ENCODE peak calls at places on chromosomes 13 and 19, in seven cellular contexts. Z is heart left ventricle, D is upper lobe of left lung, K is AG04449, B is bronchial epithelial cell, E is Caco-2, X is left lung. S is an unnamed sample.

GRCh38 chr19:32873560-32873959 is 4.0 kb upstream of the SLC7A9 start:
- DNase-seq in E (no peak), Z (no peak), K (no peak), D (no peak), X (no peak), B (no peak), S (no peak)

GRCh38 chr13:20728579-20729300 is 25.2 kb downstream of the IL17D start:
- DNase-seq in Z (no peak), B (no peak), X (no peak), D (no peak), K (no peak), E (no peak), S (no peak)

GRCh38 chr13:28493740-28494536 is 990 bp downstream of the FLT1 start:
- DNase-seq in K (no peak), E (no peak), B (no peak), Z (no peak), D (no peak), X (no peak), S (no peak)

GRCh38 chr13:68988176-68988575 is 1119.5 kb upstream of the ATXN8OS start:
- DNase-seq in D (no peak), E (no peak), Z (no peak), B (no peak), X (no peak), K (no peak), S (no peak)

GRCh38 chr19:13823256-13823655 is 28.0 kb downstream of the ZSWIM4 start:
- DNase-seq in X (no peak), E (no peak), Z (peak; percentile 39), D (no peak), K (no peak), B (no peak), S (no peak)

GRCh38 chr19:21314676-21315075 is 14.5 kb downstream of the ZNF708 start:
- DNase-seq in K (no peak), X (no peak), Z (no peak), D (no peak), E (no peak), B (no peak), S (no peak)

GRCh38 chr19:37077929-37078716 is at the start of gene ZNF420:
- DNase-seq in K (peak; percentile 58), D (peak; percentile 96), B (peak; percentile 84), E (peak; percentile 93), Z (peak; percentile 94), X (peak; percentile 95), S (peak; percentile 95)

GRCh38 chr19:1858412-1859081 is 4.8 kb downstream of the KLF16 start:
- DNase-seq in B (no peak), X (no peak), Z (no peak), E (no peak), K (no peak), D (no peak), S (no peak)

GRCh38 chr13:98143601-98144500 is 957 bp downstream of the FARP1 start:
- DNase-seq in D (peak; percentile 21), X (no peak), K (no peak), E (no peak), B (no peak), Z (peak; percentile 27), S (no peak)

GRCh38 chr13:25806304-25806974 is 245.4 kb downstream of the SHISA2 start:
- DNase-seq in E (no peak), X (no peak), Z (no peak), B (peak; percentile 19), D (no peak), K (no peak), S (peak; percentile 57)

GRCh38 chr13:39496487-39496998 is 106.5 kb downstream of the LHFPL6 start:
- DNase-seq in E (no peak), X (no peak), B (no peak), K (no peak), Z (no peak), D (no peak), S (no peak)

GRCh38 chr13:114142640-114143490 is 10.4 kb upstream of the RASA3 start:
- DNase-seq in E (no peak), D (peak; percentile 66), K (no peak), X (peak; percentile 62), B (peak; percentile 82), Z (no peak), S (peak; percentile 39)

GRCh38 chr13:44305845-44306244 is 67.8 kb upstream of the SERP2 start:
- DNase-seq in E (no peak), B (peak; percentile 70), X (no peak), D (no peak), Z (no peak), K (no peak), S (no peak)

GRCh38 chr19:46537136-46538097 is 41.8 kb upstream of the PNMA8B start:
- DNase-seq in E (no peak), Z (no peak), D (peak; percentile 54), K (no peak), B (peak; percentile 28), X (no peak), S (no peak)

GRCh38 chr13:30719521-30719914 is 15.8 kb upstream of the ALOX5AP start:
- DNase-seq in B (no peak), X (no peak), D (no peak), K (no peak), Z (no peak), E (no peak), S (no peak)

GRCh38 chr13:20401958-20402856 is 123.5 kb downstream of the CRYL1 start:
- DNase-seq in X (no peak), B (peak; percentile 87), K (peak; percentile 19), Z (no peak), D (peak; percentile 18), E (no peak), S (no peak)

GRCh38 chr13:90594694-90595093 is 752.8 kb upstream of the MIR17HG start:
- DNase-seq in B (peak; percentile 96), E (no peak), K (no peak), D (no peak), Z (no peak), X (no peak), S (no peak)

GRCh38 chr19:38993271-38993670 is 17.7 kb upstream of the FBXO17 start:
- DNase-seq in D (no peak), E (no peak), X (no peak), Z (no peak), K (peak; percentile 16), B (peak; percentile 99), S (no peak)

GRCh38 chr13:76991432-76991795 is 467 bp upstream of the CLN5 start:
- DNase-seq in B (peak; percentile 7), D (peak; percentile 60), E (no peak), X (peak; percentile 43), K (no peak), Z (peak; percentile 19), S (no peak)

GRCh38 chr13:110229905-110230563 is 76.9 kb downstream of the COL4A1 start:
- DNase-seq in B (no peak), Z (no peak), E (no peak), X (no peak), K (no peak), D (no peak), S (no peak)

GRCh38 chr13:110227416-110227815 is 79.5 kb downstream of the COL4A1 start:
- DNase-seq in B (no peak), D (no peak), Z (no peak), K (no peak), E (no peak), X (no peak), S (no peak)

GRCh38 chr13:110228936-110229904 is 77.7 kb downstream of the COL4A1 start:
- DNase-seq in X (no peak), D (no peak), B (peak; percentile 14), K (no peak), Z (no peak), E (no peak), S (no peak)

GRCh38 chr13:110226051-110226562 is 80.8 kb downstream of the COL4A1 start:
- DNase-seq in Z (no peak), B (no peak), D (no peak), E (no peak), X (no peak), K (no peak), S (no peak)

DNA sequence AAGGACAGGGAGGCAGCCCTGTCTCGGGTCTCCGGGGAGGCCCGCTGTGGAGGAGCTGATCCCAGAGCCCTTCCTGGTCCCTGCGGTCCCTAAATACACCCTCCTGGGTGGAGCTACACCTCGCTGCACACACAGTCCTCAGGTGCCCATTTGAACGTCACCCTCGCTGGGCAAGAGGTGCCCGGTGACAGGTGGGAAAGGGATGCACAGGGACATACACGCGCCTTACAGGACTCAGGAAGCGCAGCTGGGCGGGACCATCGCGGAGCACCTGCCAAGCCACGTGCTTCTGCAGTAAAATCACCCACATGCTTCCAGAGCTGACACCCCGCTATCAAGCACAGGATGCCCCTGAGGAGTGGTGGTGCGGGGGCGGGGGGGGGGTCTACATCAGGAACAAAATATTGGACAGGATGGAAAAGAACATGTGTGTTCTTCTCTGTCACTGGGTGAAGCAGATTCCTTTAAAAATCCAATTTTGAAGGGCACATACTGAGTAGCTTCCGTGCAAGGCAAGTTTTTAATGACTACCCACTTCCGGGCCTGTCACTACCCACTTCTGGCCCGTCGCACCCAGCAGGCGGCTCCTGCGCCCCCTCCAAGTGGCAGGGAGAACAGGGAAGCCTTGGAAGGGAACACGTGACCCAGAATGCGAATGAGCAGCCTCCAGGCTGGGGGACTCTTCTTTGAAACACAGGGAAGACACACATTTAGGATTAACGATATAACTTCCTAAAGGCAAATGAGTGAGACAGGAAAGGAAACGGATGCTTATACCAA is 78.9 kb downstream of the COL4A1 start:
- DNase-seq in D (no peak), Z (no peak), X (no peak), E (no peak), K (no peak), B (no peak), S (no peak)
- TF ChIP-seq CTCF in D (no peak), Z (no peak), X (no peak), E (no peak), K (no peak), B (no peak), S (no peak)

GRCh38 chr13:110715395-110716234 is 2.1 kb downstream of the ING1 start:
- DNase-seq in B (peak; percentile 98), K (peak; percentile 99), X (peak; percentile 98), E (peak; percentile 100), Z (peak; percentile 98), D (peak; percentile 98), S (peak; percentile 98)
- H3K4me3 ChIP-seq in B (peak overlapping the region; percentile 84), K (peak overlapping the region; percentile 92), X (peak overlapping the region; percentile 92), E (peak overlapping the region; percentile 93), Z (peak overlapping the region; percentile 98), D (peak overlapping the region; percentile 78), S (peak overlapping the region; percentile 82)

GRCh38 chr13:36212789-36213188 is 1.6 kb downstream of the SOHLH2 start:
- DNase-seq in D (no peak), X (no peak), Z (no peak), E (no peak), K (no peak), B (no peak), S (no peak)

GRCh38 chr13:36211567-36211966 is 2.8 kb downstream of the SOHLH2 start:
- DNase-seq in D (no peak), Z (no peak), K (no peak), X (no peak), B (no peak), E (no peak), S (no peak)

DNA sequence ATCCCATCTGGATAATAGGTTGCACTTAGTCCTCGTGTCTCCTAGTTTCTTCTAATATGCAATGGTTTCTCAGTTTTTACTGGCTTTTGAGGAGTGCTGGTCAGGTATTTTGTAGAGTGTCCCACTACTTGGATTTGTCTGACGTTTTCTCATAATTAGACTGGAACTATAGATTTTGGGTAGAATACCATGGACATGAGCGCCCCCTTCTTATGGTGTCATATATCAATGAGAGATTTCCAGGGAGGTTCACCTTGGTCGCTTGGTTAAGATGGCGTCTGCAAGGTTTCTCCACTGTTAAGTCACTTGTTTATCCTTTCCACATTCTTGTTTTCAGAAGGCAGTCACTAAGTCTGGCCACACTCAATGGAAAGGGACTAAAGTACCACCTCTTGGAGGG is 6.7 kb downstream of the SOHLH2 start:
- DNase-seq in D (no peak), B (no peak), K (no peak), X (no peak), E (no peak), Z (no peak), S (no peak)
- TF ChIP-seq CTCF in D (no peak), B (no peak), K (no peak), X (no peak), E (no peak), Z (peak; percentile 18), S (no peak)

GRCh38 chr13:50187352-50188029 is 172.2 kb downstream of the KCNRG start:
- DNase-seq in B (no peak), X (no peak), K (no peak), E (peak; percentile 44), D (no peak), Z (no peak), S (no peak)
- H3K4me3 ChIP-seq in B (no peak overlapping the region), X (no peak overlapping the region), K (no peak overlapping the region), E (no peak overlapping the region), D (no peak overlapping the region), Z (no peak overlapping the region), S (no peak overlapping the region)

S was measured in GM06990.